ENCODE peak calls at places on chromosomes 7 and 10, in seven cellular contexts. One of them, this sample, is unnamed.

GRCh38 chr7:66921396-66921917 is 432 bp downstream of the TMEM248 start:
- DNase-seq in Peyer's patch: no peak
- DNase-seq in testis: peak
- DNase-seq in IMR-90: peak
- DNase-seq in heart left ventricle: no peak
- DNase-seq in lower leg skin: no peak
- DNase-seq in transverse colon: peak
- DNase-seq in this sample: peak

GRCh38 chr10:69224862-69225657 is 4.9 kb downstream of the HKDC1 start:
- DNase-seq in Peyer's patch: no peak
- DNase-seq in IMR-90: no peak
- DNase-seq in testis: no peak
- DNase-seq in transverse colon: no peak
- DNase-seq in heart left ventricle: no peak
- DNase-seq in lower leg skin: no peak
- DNase-seq in this sample: no peak

GRCh38 chr10:35608317-35608672 is 3.2 kb downstream of the GJD4 start:
- DNase-seq in Peyer's patch: no peak
- DNase-seq in transverse colon: no peak
- DNase-seq in IMR-90: no peak
- DNase-seq in heart left ventricle: no peak
- DNase-seq in lower leg skin: no peak
- DNase-seq in testis: no peak
- DNase-seq in this sample: no peak

GRCh38 chr10:16967866-16968721 is 150.9 kb upstream of the RSU1 start:
- DNase-seq in lower leg skin: no peak
- DNase-seq in IMR-90: peak
- DNase-seq in heart left ventricle: peak
- DNase-seq in Peyer's patch: no peak
- DNase-seq in transverse colon: peak
- DNase-seq in testis: peak
- DNase-seq in this sample: peak

GRCh38 chr10:12042409-12042796 is 206 bp downstream of the UPF2 start:
- DNase-seq in Peyer's patch: no peak
- DNase-seq in transverse colon: peak
- DNase-seq in IMR-90: peak
- DNase-seq in heart left ventricle: peak
- DNase-seq in lower leg skin: peak
- DNase-seq in testis: no peak
- DNase-seq in this sample: peak

GRCh38 chr7:77665161-77665560 is 31.1 kb upstream of the RSBN1L start:
- DNase-seq in Peyer's patch: no peak
- DNase-seq in transverse colon: no peak
- DNase-seq in testis: no peak
- DNase-seq in heart left ventricle: no peak
- DNase-seq in IMR-90: peak
- DNase-seq in lower leg skin: no peak
- DNase-seq in this sample: no peak

GRCh38 chr10:92054807-92055206 is 131.2 kb downstream of the BTAF1 start:
- DNase-seq in Peyer's patch: no peak
- DNase-seq in IMR-90: no peak
- DNase-seq in lower leg skin: no peak
- DNase-seq in transverse colon: no peak
- DNase-seq in heart left ventricle: no peak
- DNase-seq in testis: no peak
- DNase-seq in this sample: no peak

GRCh38 chr10:123494409-123494808 is 171.7 kb upstream of the GPR26 start:
- DNase-seq in heart left ventricle: no peak
- DNase-seq in Peyer's patch: no peak
- DNase-seq in IMR-90: no peak
- DNase-seq in transverse colon: no peak
- DNase-seq in lower leg skin: peak
- DNase-seq in testis: no peak
- DNase-seq in this sample: no peak

GRCh38 chr7:107931740-107932515 is 40.9 kb downstream of the DLD start:
- DNase-seq in transverse colon: no peak
- DNase-seq in testis: peak
- DNase-seq in IMR-90: no peak
- DNase-seq in heart left ventricle: peak
- DNase-seq in Peyer's patch: no peak
- DNase-seq in lower leg skin: no peak
- DNase-seq in this sample: no peak

GRCh38 chr7:99375070-99375807 is 709 bp downstream of the ARPC1B start:
- DNase-seq in heart left ventricle: peak
- DNase-seq in IMR-90: peak
- DNase-seq in Peyer's patch: peak
- DNase-seq in testis: peak
- DNase-seq in transverse colon: peak
- DNase-seq in lower leg skin: peak
- DNase-seq in this sample: peak
- TF ChIP-seq POLR2A in heart left ventricle: peak
- TF ChIP-seq POLR2A in IMR-90: no peak
- TF ChIP-seq POLR2A in Peyer's patch: peak
- TF ChIP-seq POLR2A in testis: no peak
- TF ChIP-seq POLR2A in transverse colon: peak
- TF ChIP-seq POLR2A in lower leg skin: no peak
- TF ChIP-seq POLR2A in this sample: peak

GRCh38 chr10:99623919-99624318 is 3.7 kb upstream of the SLC25A28 start:
- DNase-seq in transverse colon: no peak
- DNase-seq in lower leg skin: no peak
- DNase-seq in heart left ventricle: no peak
- DNase-seq in testis: no peak
- DNase-seq in Peyer's patch: no peak
- DNase-seq in IMR-90: no peak
- DNase-seq in this sample: no peak

GRCh38 chr10:99619851-99620712 is at the start of gene SLC25A28:
- DNase-seq in heart left ventricle: peak
- DNase-seq in testis: peak
- DNase-seq in IMR-90: peak
- DNase-seq in transverse colon: peak
- DNase-seq in Peyer's patch: peak
- DNase-seq in lower leg skin: peak
- DNase-seq in this sample: peak

GRCh38 chr10:99620713-99621453 is 644 bp upstream of the SLC25A28 start:
- DNase-seq in IMR-90: peak
- DNase-seq in lower leg skin: peak
- DNase-seq in testis: peak
- DNase-seq in transverse colon: peak
- DNase-seq in Peyer's patch: peak
- DNase-seq in heart left ventricle: peak
- DNase-seq in this sample: peak

GRCh38 chr10:99619090-99619800 is 994 bp downstream of the SLC25A28 start:
- DNase-seq in lower leg skin: no peak
- DNase-seq in heart left ventricle: no peak
- DNase-seq in transverse colon: no peak
- DNase-seq in testis: no peak
- DNase-seq in Peyer's patch: no peak
- DNase-seq in IMR-90: peak
- DNase-seq in this sample: no peak

GRCh38 chr10:99621454-99622246 is 1.4 kb upstream of the SLC25A28 start:
- DNase-seq in heart left ventricle: no peak
- DNase-seq in Peyer's patch: no peak
- DNase-seq in lower leg skin: no peak
- DNase-seq in transverse colon: no peak
- DNase-seq in testis: no peak
- DNase-seq in IMR-90: no peak
- DNase-seq in this sample: no peak
- TF ChIP-seq POLR2A in heart left ventricle: peak
- TF ChIP-seq POLR2A in Peyer's patch: peak
- TF ChIP-seq POLR2A in lower leg skin: peak
- TF ChIP-seq POLR2A in transverse colon: peak
- TF ChIP-seq POLR2A in testis: peak
- TF ChIP-seq POLR2A in IMR-90: no peak
- TF ChIP-seq POLR2A in this sample: peak

GRCh38 chr7:150745086-150745485 is 7.9 kb downstream of the GIMAP5 start:
- DNase-seq in IMR-90: no peak
- DNase-seq in heart left ventricle: no peak
- DNase-seq in Peyer's patch: no peak
- DNase-seq in lower leg skin: no peak
- DNase-seq in transverse colon: no peak
- DNase-seq in testis: no peak
- DNase-seq in this sample: no peak
- TF ChIP-seq POLR2A in IMR-90: no peak
- TF ChIP-seq POLR2A in heart left ventricle: no peak
- TF ChIP-seq POLR2A in Peyer's patch: no peak
- TF ChIP-seq POLR2A in lower leg skin: no peak
- TF ChIP-seq POLR2A in transverse colon: no peak
- TF ChIP-seq POLR2A in testis: no peak
- TF ChIP-seq POLR2A in this sample: no peak

DNA sequence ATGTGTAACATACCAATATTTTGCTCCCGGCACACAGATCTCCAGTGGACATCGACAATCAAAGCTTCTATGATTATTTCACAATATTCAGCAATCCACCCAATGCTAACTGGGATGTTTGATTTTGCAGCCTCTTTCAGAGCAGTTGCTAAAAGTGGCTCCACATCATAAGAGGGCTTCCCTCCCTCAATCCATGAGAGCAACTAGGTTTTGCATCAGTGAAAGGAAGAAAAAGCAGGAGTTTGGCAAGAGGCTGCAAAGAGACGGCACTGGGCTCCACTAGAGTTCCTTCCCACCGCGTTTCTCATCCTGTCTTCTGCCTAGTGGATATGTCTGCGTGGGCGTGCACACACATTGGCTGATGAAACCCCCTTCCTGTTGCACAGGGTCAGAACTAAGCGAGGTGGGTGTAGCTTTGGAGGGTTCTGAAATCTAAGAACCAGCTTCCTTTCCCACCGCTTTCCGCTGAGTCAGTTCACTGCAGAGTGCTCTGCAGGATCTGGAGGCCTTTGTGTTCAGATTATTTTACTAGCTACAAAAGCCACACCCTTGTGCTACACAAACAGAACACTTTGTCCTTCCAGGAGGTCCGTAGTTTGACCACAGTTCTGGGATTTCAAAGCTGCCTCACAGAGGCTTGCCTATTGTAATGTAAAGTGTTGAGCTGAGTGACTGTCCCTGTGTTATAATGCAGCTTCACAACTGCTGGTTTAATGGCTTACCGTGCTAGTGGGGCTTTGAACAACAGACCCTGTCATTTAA is 28.1 kb downstream of the ARL4A start:
- DNase-seq in heart left ventricle: peak
- DNase-seq in testis: peak
- DNase-seq in lower leg skin: peak
- DNase-seq in Peyer's patch: peak
- DNase-seq in transverse colon: peak
- DNase-seq in IMR-90: peak
- DNase-seq in this sample: peak
- TF ChIP-seq POLR2A in heart left ventricle: peak
- TF ChIP-seq POLR2A in testis: no peak
- TF ChIP-seq POLR2A in lower leg skin: no peak
- TF ChIP-seq POLR2A in Peyer's patch: peak
- TF ChIP-seq POLR2A in transverse colon: peak
- TF ChIP-seq POLR2A in IMR-90: no peak
- TF ChIP-seq POLR2A in this sample: peak

DNA sequence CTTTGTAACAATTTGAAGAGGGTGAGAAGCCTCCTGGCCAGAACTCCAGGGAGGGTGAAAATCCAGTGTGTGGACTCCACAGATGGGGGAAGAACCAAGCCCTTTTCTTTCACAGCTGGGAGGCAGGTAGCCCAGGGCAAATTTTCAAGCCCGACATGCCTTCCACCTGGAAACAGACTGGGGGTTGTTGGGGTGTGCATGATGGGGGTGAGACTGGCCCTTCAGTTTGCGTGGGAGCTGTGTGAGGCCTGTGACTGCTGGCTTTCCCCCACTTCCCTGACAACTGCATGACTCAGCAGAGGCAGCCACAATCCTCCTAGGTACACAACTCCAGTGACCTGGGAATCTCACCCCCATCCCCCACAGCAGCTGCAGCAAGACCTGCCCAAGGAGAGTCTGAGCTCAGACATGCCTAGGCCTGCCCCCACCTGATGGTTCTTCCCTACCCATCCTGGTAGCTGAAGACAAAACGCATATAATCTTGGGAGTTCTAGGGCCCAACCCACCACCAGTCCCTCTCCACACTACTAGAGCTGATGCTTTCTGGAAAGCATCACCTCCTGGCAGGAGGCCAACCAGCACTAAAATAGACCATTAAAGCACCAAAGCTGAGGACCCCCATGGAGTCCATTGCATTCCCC is 445.4 kb downstream of the TFEC start:
- DNase-seq in testis: no peak
- DNase-seq in Peyer's patch: no peak
- DNase-seq in transverse colon: no peak
- DNase-seq in IMR-90: peak
- DNase-seq in heart left ventricle: no peak
- DNase-seq in lower leg skin: no peak
- DNase-seq in this sample: no peak
- TF ChIP-seq POLR2A in testis: no peak
- TF ChIP-seq POLR2A in Peyer's patch: no peak
- TF ChIP-seq POLR2A in transverse colon: no peak
- TF ChIP-seq POLR2A in IMR-90: no peak
- TF ChIP-seq POLR2A in heart left ventricle: no peak
- TF ChIP-seq POLR2A in lower leg skin: no peak
- TF ChIP-seq POLR2A in this sample: no peak

GRCh38 chr7:99616359-99617186 is at the start of gene ZSCAN25:
- DNase-seq in heart left ventricle: peak
- DNase-seq in testis: peak
- DNase-seq in lower leg skin: peak
- DNase-seq in transverse colon: peak
- DNase-seq in IMR-90: peak
- DNase-seq in Peyer's patch: peak
- DNase-seq in this sample: peak
- TF ChIP-seq POLR2A in heart left ventricle: peak
- TF ChIP-seq POLR2A in testis: no peak
- TF ChIP-seq POLR2A in lower leg skin: no peak
- TF ChIP-seq POLR2A in transverse colon: peak
- TF ChIP-seq POLR2A in IMR-90: peak
- TF ChIP-seq POLR2A in Peyer's patch: peak
- TF ChIP-seq POLR2A in this sample: peak

GRCh38 chr7:30134523-30135270 is at the start of gene MTURN:
- DNase-seq in heart left ventricle: peak
- DNase-seq in lower leg skin: peak
- DNase-seq in testis: peak
- DNase-seq in transverse colon: peak
- DNase-seq in Peyer's patch: peak
- DNase-seq in IMR-90: peak
- DNase-seq in this sample: peak
- TF ChIP-seq POLR2A in heart left ventricle: peak
- TF ChIP-seq POLR2A in lower leg skin: no peak
- TF ChIP-seq POLR2A in testis: no peak
- TF ChIP-seq POLR2A in transverse colon: no peak
- TF ChIP-seq POLR2A in Peyer's patch: peak
- TF ChIP-seq POLR2A in IMR-90: peak
- TF ChIP-seq POLR2A in this sample: peak

DNA sequence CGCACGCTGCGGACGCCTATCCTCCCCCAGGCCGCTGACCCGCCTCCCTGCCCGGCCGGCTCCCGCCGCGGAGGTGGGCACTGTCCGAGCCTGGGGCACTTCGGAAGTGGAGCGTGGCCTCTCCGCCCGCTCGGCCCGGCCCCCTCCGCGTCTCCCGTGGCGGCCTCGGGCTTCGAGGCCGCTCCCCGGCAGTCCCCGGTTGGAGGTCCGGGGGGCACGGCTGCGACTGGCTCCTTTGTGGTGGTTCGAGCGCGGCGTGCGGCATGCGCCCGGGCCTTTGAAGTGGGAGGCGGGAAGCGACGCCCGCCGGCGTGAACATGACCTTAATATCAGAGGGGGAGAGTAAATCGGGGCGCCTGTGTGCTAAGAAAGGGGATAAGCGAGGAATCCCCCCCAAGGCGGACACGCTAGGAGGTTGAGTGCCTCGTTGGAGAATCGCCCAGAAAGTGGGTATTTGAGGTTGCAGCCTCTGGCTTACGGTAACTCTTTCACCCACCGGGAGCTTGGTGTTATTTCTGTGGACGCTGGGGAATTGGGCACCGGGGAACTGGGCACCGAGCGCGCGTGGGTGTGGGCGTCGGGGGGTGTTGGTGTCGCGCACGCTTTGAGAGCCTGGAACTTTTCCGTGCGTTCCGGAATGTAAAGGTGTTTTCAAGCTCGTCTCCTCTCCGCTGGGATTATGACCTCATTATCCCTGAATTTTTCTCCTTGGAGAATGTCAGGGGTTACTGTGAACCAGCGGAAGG is 562 bp downstream of the SUV39H2 start:
- DNase-seq in lower leg skin: peak
- DNase-seq in Peyer's patch: no peak
- DNase-seq in transverse colon: peak
- DNase-seq in IMR-90: no peak
- DNase-seq in testis: peak
- DNase-seq in heart left ventricle: no peak
- DNase-seq in this sample: peak
- TF ChIP-seq POLR2A in lower leg skin: no peak
- TF ChIP-seq POLR2A in Peyer's patch: no peak
- TF ChIP-seq POLR2A in transverse colon: no peak
- TF ChIP-seq POLR2A in IMR-90: no peak
- TF ChIP-seq POLR2A in testis: no peak
- TF ChIP-seq POLR2A in heart left ventricle: no peak
- TF ChIP-seq POLR2A in this sample: no peak